ENCODE peak calls at places on chromosomes 3 and 15, in nine cellular contexts. One of them, this sample, is unnamed.

GRCh38 chr3:23385327-23385726 is 182.2 kb downstream of the UBE2E2 start:
- DNase-seq in body of pancreas: no peak
- DNase-seq in adrenal gland: no peak
- DNase-seq in NT2/D1: no peak
- DNase-seq in left lung: no peak
- DNase-seq in thyroid gland: no peak
- DNase-seq in right lobe of liver: no peak
- DNase-seq in left ventricle myocardium inferior: no peak
- DNase-seq in colonic mucosa: no peak
- DNase-seq in this sample: no peak

GRCh38 chr3:174132421-174133042 is 726.6 kb upstream of the NAALADL2 start:
- DNase-seq in body of pancreas: no peak
- DNase-seq in adrenal gland: no peak
- DNase-seq in NT2/D1: no peak
- DNase-seq in left lung: no peak
- DNase-seq in thyroid gland: no peak
- DNase-seq in right lobe of liver: no peak
- DNase-seq in left ventricle myocardium inferior: no peak
- DNase-seq in colonic mucosa: no peak
- DNase-seq in this sample: peak; percentile 48

GRCh38 chr3:196082471-196082971 is 631 bp upstream of the TFRC start:
- DNase-seq in body of pancreas: no peak
- DNase-seq in adrenal gland: no peak
- DNase-seq in NT2/D1: no peak
- DNase-seq in left lung: no peak
- DNase-seq in thyroid gland: no peak
- DNase-seq in right lobe of liver: no peak
- DNase-seq in left ventricle myocardium inferior: no peak
- DNase-seq in colonic mucosa: peak; percentile 39
- DNase-seq in this sample: no peak

GRCh38 chr3:17278006-17278405 is 393.3 kb downstream of the PLCL2 start:
- DNase-seq in body of pancreas: no peak
- DNase-seq in adrenal gland: no peak
- DNase-seq in NT2/D1: no peak
- DNase-seq in left lung: no peak
- DNase-seq in thyroid gland: no peak
- DNase-seq in right lobe of liver: no peak
- DNase-seq in left ventricle myocardium inferior: no peak
- DNase-seq in colonic mucosa: no peak
- DNase-seq in this sample: no peak

GRCh38 chr3:52809821-52810377 is 15.3 kb downstream of the ITIH3 start:
- DNase-seq in body of pancreas: no peak
- DNase-seq in adrenal gland: no peak
- DNase-seq in NT2/D1: no peak
- DNase-seq in left lung: no peak
- DNase-seq in thyroid gland: no peak
- DNase-seq in right lobe of liver: no peak
- DNase-seq in left ventricle myocardium inferior: no peak
- DNase-seq in colonic mucosa: no peak
- DNase-seq in this sample: no peak

GRCh38 chr15:63465104-63465503 is 39.3 kb upstream of the USP3 start:
- DNase-seq in body of pancreas: no peak
- DNase-seq in adrenal gland: no peak
- DNase-seq in NT2/D1: no peak
- DNase-seq in left lung: no peak
- DNase-seq in thyroid gland: no peak
- DNase-seq in right lobe of liver: no peak
- DNase-seq in left ventricle myocardium inferior: no peak
- DNase-seq in colonic mucosa: no peak
- DNase-seq in this sample: no peak

GRCh38 chr15:26882112-26882511 is 15.2 kb downstream of the GABRA5 start:
- DNase-seq in body of pancreas: no peak
- DNase-seq in adrenal gland: no peak
- DNase-seq in NT2/D1: no peak
- DNase-seq in left lung: no peak
- DNase-seq in thyroid gland: no peak
- DNase-seq in right lobe of liver: no peak
- DNase-seq in left ventricle myocardium inferior: no peak
- DNase-seq in colonic mucosa: no peak
- DNase-seq in this sample: no peak

GRCh38 chr3:177982034-177982433 is 554.2 kb upstream of the KCNMB2 start:
- DNase-seq in body of pancreas: no peak
- DNase-seq in adrenal gland: no peak
- DNase-seq in NT2/D1: no peak
- DNase-seq in left lung: no peak
- DNase-seq in thyroid gland: no peak
- DNase-seq in right lobe of liver: no peak
- DNase-seq in left ventricle myocardium inferior: no peak
- DNase-seq in colonic mucosa: no peak
- DNase-seq in this sample: no peak

GRCh38 chr15:70867911-70868467 is 14.0 kb upstream of the LARP6 start:
- DNase-seq in body of pancreas: no peak
- DNase-seq in adrenal gland: no peak
- DNase-seq in NT2/D1: no peak
- DNase-seq in left lung: no peak
- DNase-seq in thyroid gland: no peak
- DNase-seq in right lobe of liver: no peak
- DNase-seq in left ventricle myocardium inferior: no peak
- DNase-seq in colonic mucosa: no peak
- DNase-seq in this sample: peak; percentile 26

GRCh38 chr3:121980450-121980796 is 41.6 kb downstream of the ILDR1 start:
- DNase-seq in body of pancreas: no peak
- DNase-seq in adrenal gland: no peak
- DNase-seq in NT2/D1: no peak
- DNase-seq in left lung: no peak
- DNase-seq in thyroid gland: no peak
- DNase-seq in right lobe of liver: no peak
- DNase-seq in left ventricle myocardium inferior: no peak
- DNase-seq in colonic mucosa: no peak
- DNase-seq in this sample: no peak

GRCh38 chr15:38414351-38414750 is 39.6 kb upstream of the FAM98B start:
- DNase-seq in body of pancreas: peak; percentile 21
- DNase-seq in adrenal gland: peak; percentile 51
- DNase-seq in NT2/D1: peak; percentile 25
- DNase-seq in left lung: peak; percentile 51
- DNase-seq in thyroid gland: peak; percentile 51
- DNase-seq in right lobe of liver: no peak
- DNase-seq in left ventricle myocardium inferior: peak; percentile 52
- DNase-seq in colonic mucosa: peak; percentile 50
- DNase-seq in this sample: peak; percentile 48

GRCh38 chr15:62452016-62452415 is 286.9 kb upstream of the C2CD4B start:
- DNase-seq in body of pancreas: no peak
- DNase-seq in adrenal gland: no peak
- DNase-seq in NT2/D1: no peak
- DNase-seq in left lung: no peak
- DNase-seq in thyroid gland: no peak
- DNase-seq in right lobe of liver: no peak
- DNase-seq in left ventricle myocardium inferior: no peak
- DNase-seq in colonic mucosa: no peak
- DNase-seq in this sample: no peak

GRCh38 chr15:25410649-25411048 is 28.2 kb downstream of the UBE3A start:
- DNase-seq in body of pancreas: no peak
- DNase-seq in adrenal gland: no peak
- DNase-seq in NT2/D1: no peak
- DNase-seq in left lung: no peak
- DNase-seq in thyroid gland: no peak
- DNase-seq in right lobe of liver: no peak
- DNase-seq in left ventricle myocardium inferior: no peak
- DNase-seq in colonic mucosa: no peak
- DNase-seq in this sample: no peak

GRCh38 chr3:53809764-53810400 is 36.3 kb downstream of the CHDH start:
- DNase-seq in body of pancreas: no peak
- DNase-seq in adrenal gland: peak; percentile 19
- DNase-seq in NT2/D1: no peak
- DNase-seq in left lung: no peak
- DNase-seq in thyroid gland: no peak
- DNase-seq in right lobe of liver: no peak
- DNase-seq in left ventricle myocardium inferior: no peak
- DNase-seq in colonic mucosa: no peak
- DNase-seq in this sample: no peak

DNA sequence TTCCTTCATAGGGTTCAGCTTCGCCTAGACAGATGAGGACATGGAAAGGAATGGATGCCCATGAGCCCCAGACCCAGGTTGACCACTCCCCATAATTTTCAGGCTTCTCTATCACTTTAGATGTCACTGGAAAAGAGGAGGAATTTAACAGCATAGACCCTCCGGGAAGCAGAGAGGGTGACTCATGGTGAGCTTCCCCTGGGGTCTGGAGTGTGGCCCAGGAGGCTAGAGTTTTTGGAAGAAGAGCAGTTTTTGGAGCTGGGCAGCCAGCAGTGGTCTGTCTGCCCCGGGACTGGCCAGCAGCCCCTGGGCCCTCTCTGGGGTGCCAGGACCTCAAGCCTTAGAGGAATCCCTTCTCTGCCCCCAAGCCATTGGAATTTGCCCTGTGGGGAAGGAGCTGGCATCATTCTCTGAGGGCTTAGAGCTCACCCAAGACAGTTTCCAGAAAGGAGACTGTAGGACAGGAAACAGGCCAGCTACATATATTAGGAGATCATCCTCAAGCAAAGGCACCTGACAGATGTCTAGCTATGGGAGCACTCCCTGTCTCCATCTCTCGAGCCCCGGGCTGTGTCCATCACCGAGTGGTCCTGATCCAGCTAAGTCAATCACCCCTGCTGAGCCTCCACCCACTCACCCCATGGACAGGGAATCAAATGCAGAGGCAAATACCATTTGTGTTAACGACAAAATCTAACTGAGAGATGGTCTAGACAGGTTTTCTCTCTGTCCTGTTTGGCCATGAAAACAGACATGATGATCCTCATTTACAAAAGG is 67.3 kb downstream of the MEGF11 start:
- DNase-seq in body of pancreas: no peak
- DNase-seq in adrenal gland: no peak
- DNase-seq in NT2/D1: no peak
- DNase-seq in left lung: no peak
- DNase-seq in thyroid gland: no peak
- DNase-seq in right lobe of liver: no peak
- DNase-seq in left ventricle myocardium inferior: no peak
- DNase-seq in colonic mucosa: no peak
- DNase-seq in this sample: no peak
- H3K4me1 ChIP-seq in body of pancreas: no peaks in the 10 kb centered on the region
- H3K4me1 ChIP-seq in adrenal gland: no peaks in the 10 kb centered on the region
- H3K4me1 ChIP-seq in NT2/D1: peaks cover 14% of the 10 kb centered on the region
- H3K4me1 ChIP-seq in left lung: no peaks in the 10 kb centered on the region
- H3K4me1 ChIP-seq in thyroid gland: no peaks in the 10 kb centered on the region
- H3K4me1 ChIP-seq in right lobe of liver: no peaks in the 10 kb centered on the region
- H3K4me1 ChIP-seq in left ventricle myocardium inferior: no peaks in the 10 kb centered on the region
- H3K4me1 ChIP-seq in colonic mucosa: no peaks in the 10 kb centered on the region
- H3K4me1 ChIP-seq in this sample: peaks cover 2% of the 10 kb centered on the region

DNA sequence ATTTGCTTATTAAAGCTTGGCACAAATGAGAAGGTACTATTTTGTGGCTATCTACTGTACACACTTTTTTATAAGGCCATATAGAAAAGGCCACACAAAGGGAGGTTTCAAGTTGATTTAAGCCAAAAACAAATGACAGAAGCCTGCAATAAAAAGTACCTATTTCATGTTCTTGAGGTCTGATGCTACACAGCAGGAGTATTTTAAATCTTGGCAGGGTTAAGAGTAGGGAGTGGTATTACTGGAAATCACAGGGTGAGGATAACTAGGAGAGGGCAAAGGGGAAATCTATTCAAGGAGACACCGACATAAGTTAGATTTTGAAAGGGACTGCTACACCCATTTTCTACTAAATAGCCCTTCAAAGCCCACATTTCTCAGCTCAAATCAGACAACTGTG is 146.2 kb downstream of the GREM1 start:
- DNase-seq in body of pancreas: no peak
- DNase-seq in adrenal gland: no peak
- DNase-seq in NT2/D1: no peak
- DNase-seq in left lung: no peak
- DNase-seq in thyroid gland: no peak
- DNase-seq in right lobe of liver: no peak
- DNase-seq in left ventricle myocardium inferior: no peak
- DNase-seq in colonic mucosa: no peak
- DNase-seq in this sample: no peak
- H3K4me1 ChIP-seq in body of pancreas: no peaks in the 10 kb centered on the region
- H3K4me1 ChIP-seq in adrenal gland: peaks cover 14% of the 10 kb centered on the region
- H3K4me1 ChIP-seq in NT2/D1: no peaks in the 10 kb centered on the region
- H3K4me1 ChIP-seq in left lung: peaks cover 15% of the 10 kb centered on the region
- H3K4me1 ChIP-seq in thyroid gland: no peaks in the 10 kb centered on the region
- H3K4me1 ChIP-seq in right lobe of liver: no peaks in the 10 kb centered on the region
- H3K4me1 ChIP-seq in left ventricle myocardium inferior: no peaks in the 10 kb centered on the region
- H3K4me1 ChIP-seq in colonic mucosa: no peaks in the 10 kb centered on the region
- H3K4me1 ChIP-seq in this sample: peaks cover 15% of the 10 kb centered on the region

GRCh38 chr3:99644741-99645140 is 6.3 kb downstream of the COL8A1 start:
- DNase-seq in body of pancreas: no peak
- DNase-seq in adrenal gland: no peak
- DNase-seq in NT2/D1: no peak
- DNase-seq in left lung: no peak
- DNase-seq in thyroid gland: no peak
- DNase-seq in right lobe of liver: no peak
- DNase-seq in left ventricle myocardium inferior: no peak
- DNase-seq in colonic mucosa: no peak
- DNase-seq in this sample: no peak
- H3K4me1 ChIP-seq in body of pancreas: peaks cover 4% of the 10 kb centered on the region
- H3K4me1 ChIP-seq in adrenal gland: no peaks in the 10 kb centered on the region
- H3K4me1 ChIP-seq in NT2/D1: no peaks in the 10 kb centered on the region
- H3K4me1 ChIP-seq in left lung: peaks cover 12% of the 10 kb centered on the region
- H3K4me1 ChIP-seq in thyroid gland: peaks cover 28% of the 10 kb centered on the region
- H3K4me1 ChIP-seq in right lobe of liver: no peaks in the 10 kb centered on the region
- H3K4me1 ChIP-seq in left ventricle myocardium inferior: peaks cover 4% of the 10 kb centered on the region
- H3K4me1 ChIP-seq in colonic mucosa: no peaks in the 10 kb centered on the region
- H3K4me1 ChIP-seq in this sample: no peaks in the 10 kb centered on the region

GRCh38 chr3:49955636-49956035 is 15.7 kb downstream of the RBM6 start:
- DNase-seq in body of pancreas: no peak
- DNase-seq in adrenal gland: peak; percentile 3
- DNase-seq in NT2/D1: no peak
- DNase-seq in left lung: no peak
- DNase-seq in thyroid gland: no peak
- DNase-seq in right lobe of liver: no peak
- DNase-seq in left ventricle myocardium inferior: no peak
- DNase-seq in colonic mucosa: no peak
- DNase-seq in this sample: no peak

GRCh38 chr3:49952924-49953323 is 13.0 kb downstream of the RBM6 start:
- DNase-seq in body of pancreas: no peak
- DNase-seq in adrenal gland: peak; percentile 8
- DNase-seq in NT2/D1: no peak
- DNase-seq in left lung: no peak
- DNase-seq in thyroid gland: no peak
- DNase-seq in right lobe of liver: no peak
- DNase-seq in left ventricle myocardium inferior: no peak
- DNase-seq in colonic mucosa: no peak
- DNase-seq in this sample: no peak
- H3K4me1 ChIP-seq in body of pancreas: peaks cover 4% of the 10 kb centered on the region
- H3K4me1 ChIP-seq in adrenal gland: peaks cover 23% of the 10 kb centered on the region
- H3K4me1 ChIP-seq in NT2/D1: no peaks in the 10 kb centered on the region
- H3K4me1 ChIP-seq in left lung: no peaks in the 10 kb centered on the region
- H3K4me1 ChIP-seq in thyroid gland: peaks cover 6% of the 10 kb centered on the region
- H3K4me1 ChIP-seq in right lobe of liver: no peaks in the 10 kb centered on the region
- H3K4me1 ChIP-seq in left ventricle myocardium inferior: peaks cover 32% of the 10 kb centered on the region
- H3K4me1 ChIP-seq in colonic mucosa: peaks cover 6% of the 10 kb centered on the region
- H3K4me1 ChIP-seq in this sample: no peaks in the 10 kb centered on the region